ENCODE peak calls at places on chromosomes 11 and 22, in five cellular contexts. A is stimulated activated naive CD8-positive, alpha-beta T cell treated with anti-CD3 and anti-CD28 coated beads, Interleukin-15, amount 100 ng/mL, for 72 hours; G is C1 segment of cervical spinal cord; N is iris pigment epithelial cell; D is stimulated activated CD4-positive, alpha-beta T cell treated with anti-CD3 and anti-CD28 coated beads, Interleukin-12 subunit alpha, Interleukin-12 subunit beta, amount 100 ng/mL, for 48 hours. O is an unnamed sample.

GRCh38 chr11:8098361-8098760 is 17.4 kb downstream of the TUB start:
- DNase-seq in A (no peak), G (no peak), N (peak), D (no peak), O (no peak)

GRCh38 chr11:130786987-130787688 is 129.1 kb downstream of the SNX19 start:
- DNase-seq in A (no peak), G (no peak), N (peak), D (no peak), O (no peak)

GRCh38 chr22:27335102-27335660 is 466.4 kb downstream of the MN1 start:
- DNase-seq in A (no peak), G (no peak), N (no peak), D (no peak), O (no peak)

GRCh38 chr22:20750461-20751184 is 23.3 kb upstream of the SERPIND1 start:
- DNase-seq in A (peak), G (no peak), N (peak), D (peak), O (peak)

GRCh38 chr11:7021318-7021717 is 1.0 kb downstream of the NLRP14 start:
- DNase-seq in A (no peak), G (no peak), N (no peak), D (no peak), O (no peak)

GRCh38 chr22:47779474-47779873 is 1017.0 kb downstream of the TBC1D22A start:
- DNase-seq in A (no peak), G (no peak), N (no peak), D (no peak), O (no peak)

GRCh38 chr11:106998644-106999043 is 19.6 kb downstream of the GUCY1A2 start:
- DNase-seq in A (no peak), G (no peak), N (no peak), D (no peak), O (no peak)

GRCh38 chr11:420911-421321 is 6.1 kb upstream of the SIGIRR start:
- DNase-seq in A (no peak), G (no peak), N (no peak), D (no peak), O (no peak)

GRCh38 chr11:134662629-134663360 is 250.8 kb upstream of the B3GAT1 start:
- DNase-seq in A (no peak), G (no peak), N (no peak), D (no peak), O (no peak)

GRCh38 chr11:2734181-2735052 is 34.6 kb upstream of the KCNQ1OT1 start:
- DNase-seq in A (no peak), G (no peak), N (peak), D (no peak), O (no peak)

GRCh38 chr11:43282607-43283440 is 29.0 kb upstream of the API5 start:
- DNase-seq in A (peak), G (peak), N (peak), D (peak), O (peak)

GRCh38 chr11:72820439-72821139 is 6.4 kb downstream of the ATG16L2 start:
- DNase-seq in A (no peak), G (no peak), N (no peak), D (no peak), O (no peak)

GRCh38 chr22:23834406-23834805 is 4.4 kb downstream of the DERL3 start:
- DNase-seq in A (no peak), G (no peak), N (no peak), D (no peak), O (no peak)

GRCh38 chr22:21937041-21937820 is 15.4 kb downstream of the PPM1F start:
- DNase-seq in A (no peak), G (peak), N (no peak), D (no peak), O (no peak)

GRCh38 chr11:125637840-125638239 is 12.9 kb downstream of the CHEK1 start:
- DNase-seq in A (no peak), G (no peak), N (no peak), D (no peak), O (no peak)

GRCh38 chr11:126214446-126215240 is 3.1 kb downstream of the FAM118B start:
- DNase-seq in A (no peak), G (no peak), N (no peak), D (no peak), O (no peak)

GRCh38 chr11:111393096-111393495 is 14.0 kb upstream of the POU2AF1 start:
- DNase-seq in A (no peak), G (no peak), N (peak), D (no peak), O (no peak)